ENCODE peak calls at places on chromosomes 5 and 9, in eight cellular contexts. S is tibial nerve, K is GM23338, N is heart right ventricle, X is spleen, U is HFFc6, T is AG10803, I is neural progenitor cell. Z is an unnamed sample.

GRCh38 chr5:124692324-124692723 is 54.1 kb downstream of the ZNF608 start:
- DNase-seq in S (no peak), K (no peak), N (no peak), X (no peak), U (peak), T (peak), I (no peak), Z (no peak)

GRCh38 chr9:530681-531080 is 310.8 kb upstream of the DMRT1 start:
- DNase-seq in S (no peak), K (no peak), N (peak), X (no peak), U (peak), T (peak), I (no peak), Z (no peak)

GRCh38 chr5:73448451-73449136 is at the start of gene FOXD1:
- DNase-seq in S (peak), K (peak), N (peak), X (peak), U (peak), T (peak), I (peak), Z (peak)

GRCh38 chr5:180173875-180174586 is 35.0 kb downstream of the RASGEF1C start:
- DNase-seq in S (no peak), K (no peak), N (no peak), X (peak), U (no peak), T (no peak), I (no peak), Z (no peak)

GRCh38 chr9:37453827-37454226 is 11.4 kb downstream of the ZBTB5 start:
- DNase-seq in S (no peak), K (no peak), N (no peak), X (no peak), U (no peak), T (no peak), I (no peak), Z (no peak)

GRCh38 chr5:82473262-82473661 is 195.1 kb upstream of the RPS23 start:
- DNase-seq in S (no peak), K (no peak), N (no peak), X (no peak), U (no peak), T (no peak), I (no peak), Z (no peak)

GRCh38 chr5:173884402-173885053 is 3.6 kb upstream of the CPEB4 start:
- DNase-seq in S (no peak), K (no peak), N (no peak), X (no peak), U (no peak), T (no peak), I (no peak), Z (no peak)

GRCh38 chr5:37495210-37495609 is 116.1 kb downstream of the WDR70 start:
- DNase-seq in S (no peak), K (no peak), N (no peak), X (no peak), U (peak), T (peak), I (no peak), Z (no peak)

GRCh38 chr5:126490167-126490937 is 67.1 kb downstream of the GRAMD2B start:
- DNase-seq in S (peak), K (peak), N (no peak), X (no peak), U (no peak), T (peak), I (peak), Z (no peak)

GRCh38 chr5:181133610-181134231 is 2.8 kb upstream of the OR2V1 start:
- DNase-seq in S (peak), K (no peak), N (peak), X (peak), U (peak), T (peak), I (no peak), Z (peak)

GRCh38 chr5:167893271-167893670 is 398.2 kb upstream of the WWC1 start:
- DNase-seq in S (no peak), K (no peak), N (no peak), X (no peak), U (no peak), T (no peak), I (no peak), Z (no peak)

GRCh38 chr9:79237861-79238260 is 333.9 kb upstream of the TLE4 start:
- DNase-seq in S (no peak), K (no peak), N (no peak), X (no peak), U (no peak), T (peak), I (no peak), Z (no peak)

GRCh38 chr5:106639488-106639887 is 1031.2 kb downstream of the EFNA5 start:
- DNase-seq in S (no peak), K (no peak), N (no peak), X (no peak), U (no peak), T (no peak), I (no peak), Z (no peak)

GRCh38 chr5:124951676-124952075 is 205.2 kb upstream of the ZNF608 start:
- DNase-seq in S (no peak), K (no peak), N (no peak), X (no peak), U (no peak), T (no peak), I (no peak), Z (no peak)

GRCh38 chr9:5269249-5269715 is 35.2 kb downstream of the RLN2 start:
- DNase-seq in S (no peak), K (peak), N (no peak), X (no peak), U (peak), T (peak), I (peak), Z (peak)

GRCh38 chr9:5264219-5264595 is 33.0 kb downstream of the INSL4 start:
- DNase-seq in S (no peak), K (no peak), N (no peak), X (no peak), U (no peak), T (no peak), I (no peak), Z (no peak)

GRCh38 chr9:5263568-5264218 is 32.5 kb downstream of the INSL4 start:
- DNase-seq in S (no peak), K (peak), N (no peak), X (no peak), U (peak), T (peak), I (peak), Z (no peak)

DNA sequence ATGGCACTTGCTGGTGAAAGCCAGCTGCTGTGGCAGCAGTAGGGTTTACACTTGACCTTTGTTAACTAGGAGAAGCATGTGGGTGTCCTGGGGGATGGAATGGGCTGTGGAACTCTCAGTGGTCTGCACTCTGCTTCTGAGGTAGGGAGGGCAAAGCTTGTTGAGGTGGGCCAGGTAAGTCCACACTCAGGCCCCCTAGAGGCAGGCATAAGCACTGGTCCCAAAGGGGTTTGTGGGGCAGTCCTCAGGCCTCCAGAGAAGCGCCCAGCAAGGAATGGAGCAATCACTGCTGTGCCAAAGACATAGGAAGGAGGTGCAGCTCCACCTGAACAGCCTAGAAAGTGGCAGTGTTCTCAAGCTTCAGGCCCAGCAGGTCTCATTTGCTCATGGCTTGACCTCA is 34.7 kb downstream of the INSL4 start:
- DNase-seq in S (no peak), K (peak), N (no peak), X (no peak), U (no peak), T (no peak), I (peak), Z (no peak)
- TF ChIP-seq CTCF in S (no peak), K (peak), N (no peak), X (no peak), U (no peak), T (no peak), I (peak), Z (no peak)

GRCh38 chr5:120803282-120803681 is 339.2 kb downstream of the PRR16 start:
- DNase-seq in S (no peak), K (peak), N (no peak), X (no peak), U (peak), T (peak), I (no peak), Z (no peak)
- TF ChIP-seq CTCF in S (peak), K (peak), N (peak), X (no peak), U (peak), T (peak), I (peak), Z (peak)

GRCh38 chr5:31556461-31556860 is 24.4 kb downstream of the C5orf22 start:
- DNase-seq in S (no peak), K (no peak), N (no peak), X (no peak), U (no peak), T (no peak), I (no peak), Z (no peak)

GRCh38 chr5:31554552-31554951 is 22.5 kb downstream of the C5orf22 start:
- DNase-seq in S (no peak), K (no peak), N (no peak), X (no peak), U (no peak), T (no peak), I (no peak), Z (no peak)

GRCh38 chr5:31553863-31554262 is 21.8 kb downstream of the C5orf22 start:
- DNase-seq in S (no peak), K (no peak), N (no peak), X (no peak), U (no peak), T (no peak), I (no peak), Z (no peak)

GRCh38 chr5:31551878-31552277 is 19.8 kb downstream of the C5orf22 start:
- DNase-seq in S (no peak), K (peak), N (no peak), X (no peak), U (no peak), T (no peak), I (no peak), Z (no peak)
- TF ChIP-seq CTCF in S (no peak), K (peak), N (no peak), X (no peak), U (no peak), T (no peak), I (no peak), Z (no peak)

DNA sequence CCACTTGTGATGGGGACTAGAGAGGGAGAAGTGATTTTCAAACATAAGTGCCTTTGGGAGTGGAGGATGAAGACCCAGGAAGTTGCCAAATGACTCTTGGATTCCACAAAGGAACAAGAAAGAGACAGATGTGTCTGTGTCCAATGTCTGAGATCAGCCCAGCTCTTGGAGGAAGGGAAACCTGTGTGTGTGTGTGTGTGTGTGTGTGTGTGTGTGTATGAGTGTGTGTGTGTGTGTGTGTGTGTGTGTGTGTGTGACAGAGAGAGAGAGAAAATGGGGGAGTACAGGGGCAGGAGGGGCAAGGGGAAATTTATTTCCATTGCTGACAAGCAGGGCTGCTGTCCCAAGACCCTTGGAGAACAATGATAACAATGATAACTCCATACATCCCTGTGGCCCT is 72.0 kb downstream of the PSD2 start:
- DNase-seq in S (no peak), K (no peak), N (no peak), X (no peak), U (no peak), T (no peak), I (no peak), Z (no peak)
- TF ChIP-seq CTCF in S (no peak), K (no peak), N (no peak), X (no peak), U (no peak), T (no peak), I (no peak), Z (no peak)